ENCODE peak calls at places on chromosome 21, in seven cellular contexts. One of them, this sample, is unnamed.
A peak's percentile ranks its signal among the peaks of the same experiment; 100 is the strongest.

GRCh38 chr21:32602099-32602498 is 10.1 kb downstream of the CFAP298 start:
- DNase-seq in IMR-90: no peak
- DNase-seq in fibroblast of lung: no peak
- DNase-seq in endothelial cell of umbilical vein: no peak
- DNase-seq in kidney: no peak
- DNase-seq in H1: no peak
- DNase-seq in GM23248: no peak
- DNase-seq in this sample: no peak

GRCh38 chr21:44760376-44760775 is 41.2 kb downstream of the UBE2G2 start:
- DNase-seq in GM23248: no peak
- DNase-seq in H1: no peak
- DNase-seq in fibroblast of lung: no peak
- DNase-seq in IMR-90: no peak
- DNase-seq in kidney: no peak
- DNase-seq in endothelial cell of umbilical vein: no peak
- DNase-seq in this sample: no peak

GRCh38 chr21:46674430-46675007 is 39.0 kb downstream of the PRMT2 start:
- DNase-seq in GM23248: no peak
- DNase-seq in IMR-90: no peak
- DNase-seq in fibroblast of lung: no peak
- DNase-seq in endothelial cell of umbilical vein: no peak
- DNase-seq in kidney: no peak
- DNase-seq in H1: no peak
- DNase-seq in this sample: no peak

GRCh38 chr21:32448803-32449594 is 36.5 kb downstream of the EVA1C start:
- DNase-seq in fibroblast of lung: peak; percentile 81
- DNase-seq in H1: no peak
- DNase-seq in GM23248: peak; percentile 29
- DNase-seq in IMR-90: peak; percentile 33
- DNase-seq in endothelial cell of umbilical vein: no peak
- DNase-seq in kidney: no peak
- DNase-seq in this sample: peak; percentile 30

GRCh38 chr21:46217511-46218196 is 10.9 kb downstream of the LSS start:
- DNase-seq in kidney: no peak
- DNase-seq in H1: no peak
- DNase-seq in IMR-90: no peak
- DNase-seq in GM23248: no peak
- DNase-seq in endothelial cell of umbilical vein: no peak
- DNase-seq in fibroblast of lung: no peak
- DNase-seq in this sample: no peak

GRCh38 chr21:45927032-45927431 is 54.5 kb upstream of the COL6A1 start:
- DNase-seq in endothelial cell of umbilical vein: no peak
- DNase-seq in IMR-90: no peak
- DNase-seq in fibroblast of lung: no peak
- DNase-seq in GM23248: no peak
- DNase-seq in kidney: no peak
- DNase-seq in H1: no peak
- DNase-seq in this sample: no peak

GRCh38 chr21:44626262-44626661 is 631 bp upstream of the KRTAP10-9 start:
- DNase-seq in kidney: no peak
- DNase-seq in endothelial cell of umbilical vein: no peak
- DNase-seq in GM23248: no peak
- DNase-seq in IMR-90: no peak
- DNase-seq in fibroblast of lung: no peak
- DNase-seq in H1: no peak
- DNase-seq in this sample: no peak

GRCh38 chr21:32335601-32336575 is 37.2 kb downstream of the MRAP start:
- DNase-seq in kidney: no peak
- DNase-seq in fibroblast of lung: peak; percentile 61
- DNase-seq in IMR-90: peak; percentile 14
- DNase-seq in endothelial cell of umbilical vein: no peak
- DNase-seq in H1: no peak
- DNase-seq in GM23248: peak; percentile 72
- DNase-seq in this sample: no peak

DNA sequence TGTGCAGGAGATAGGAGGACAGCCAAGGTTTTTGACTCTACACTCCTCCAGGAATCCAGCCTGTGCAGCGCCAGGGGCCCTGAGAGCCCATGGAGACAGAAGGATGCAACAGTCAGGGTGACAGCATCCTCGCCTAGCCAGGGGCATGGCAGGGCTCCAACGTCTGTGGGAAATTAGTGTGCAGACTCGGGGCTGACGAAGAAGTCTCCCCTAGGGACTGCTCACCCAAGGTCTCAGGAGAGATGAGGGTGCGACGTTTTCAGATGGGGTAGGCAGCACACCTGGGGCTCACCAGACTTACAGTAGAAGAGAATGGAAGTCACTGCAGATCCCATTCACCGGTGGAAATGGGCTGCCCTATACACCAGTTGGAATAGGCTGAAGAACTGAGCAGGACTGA is 241.7 kb downstream of the SETD4 start:
- DNase-seq in kidney: no peak
- DNase-seq in IMR-90: no peak
- DNase-seq in GM23248: no peak
- DNase-seq in endothelial cell of umbilical vein: no peak
- DNase-seq in H1: no peak
- DNase-seq in fibroblast of lung: no peak
- DNase-seq in this sample: no peak
- H3K4me1 ChIP-seq in kidney: no peaks in the 10 kb centered on the region
- H3K4me1 ChIP-seq in IMR-90: no peaks in the 10 kb centered on the region
- H3K4me1 ChIP-seq in GM23248: no peaks in the 10 kb centered on the region
- H3K4me1 ChIP-seq in endothelial cell of umbilical vein: no peaks in the 10 kb centered on the region
- H3K4me1 ChIP-seq in H1: no peaks in the 10 kb centered on the region
- H3K4me1 ChIP-seq in fibroblast of lung: no peaks in the 10 kb centered on the region
- H3K4me1 ChIP-seq in this sample: no peaks in the 10 kb centered on the region

GRCh38 chr21:16418663-16419062 is 688.9 kb downstream of the USP25 start:
- DNase-seq in endothelial cell of umbilical vein: no peak
- DNase-seq in H1: no peak
- DNase-seq in kidney: no peak
- DNase-seq in GM23248: no peak
- DNase-seq in fibroblast of lung: peak; percentile 18
- DNase-seq in IMR-90: no peak
- DNase-seq in this sample: no peak
- H3K9ac ChIP-seq in endothelial cell of umbilical vein: peak overlapping the region; percentile 94
- H3K9ac ChIP-seq in H1: no peak overlapping the region
- H3K9ac ChIP-seq in kidney: no peak overlapping the region
- H3K9ac ChIP-seq in GM23248: peak overlapping the region; percentile 23
- H3K9ac ChIP-seq in fibroblast of lung: no peak overlapping the region
- H3K9ac ChIP-seq in IMR-90: no peak overlapping the region
- H3K9ac ChIP-seq in this sample: peak overlapping the region; percentile 91

GRCh38 chr21:35170818-35171217 is 121.7 kb upstream of the RUNX1 start:
- DNase-seq in fibroblast of lung: no peak
- DNase-seq in endothelial cell of umbilical vein: no peak
- DNase-seq in GM23248: no peak
- DNase-seq in IMR-90: no peak
- DNase-seq in kidney: no peak
- DNase-seq in H1: no peak
- DNase-seq in this sample: no peak
- H3K36me3 ChIP-seq in fibroblast of lung: no peaks in the 10 kb centered on the region
- H3K36me3 ChIP-seq in endothelial cell of umbilical vein: no peaks in the 10 kb centered on the region
- H3K36me3 ChIP-seq in GM23248: no peaks in the 10 kb centered on the region
- H3K36me3 ChIP-seq in IMR-90: no peaks in the 10 kb centered on the region
- H3K36me3 ChIP-seq in kidney: no peaks in the 10 kb centered on the region
- H3K36me3 ChIP-seq in H1: no peaks in the 10 kb centered on the region
- H3K36me3 ChIP-seq in this sample: no peaks in the 10 kb centered on the region

GRCh38 chr21:35234725-35235124 is 185.6 kb upstream of the RUNX1 start:
- DNase-seq in kidney: no peak
- DNase-seq in GM23248: no peak
- DNase-seq in H1: no peak
- DNase-seq in IMR-90: no peak
- DNase-seq in fibroblast of lung: peak; percentile 79
- DNase-seq in endothelial cell of umbilical vein: no peak
- DNase-seq in this sample: no peak
- H3K4me1 ChIP-seq in kidney: no peaks in the 10 kb centered on the region
- H3K4me1 ChIP-seq in GM23248: peaks cover 15% of the 10 kb centered on the region
- H3K4me1 ChIP-seq in H1: no peaks in the 10 kb centered on the region
- H3K4me1 ChIP-seq in IMR-90: peaks cover 9% of the 10 kb centered on the region
- H3K4me1 ChIP-seq in fibroblast of lung: peaks cover 7% of the 10 kb centered on the region
- H3K4me1 ChIP-seq in endothelial cell of umbilical vein: peaks cover 19% of the 10 kb centered on the region
- H3K4me1 ChIP-seq in this sample: peaks cover 8% of the 10 kb centered on the region

DNA sequence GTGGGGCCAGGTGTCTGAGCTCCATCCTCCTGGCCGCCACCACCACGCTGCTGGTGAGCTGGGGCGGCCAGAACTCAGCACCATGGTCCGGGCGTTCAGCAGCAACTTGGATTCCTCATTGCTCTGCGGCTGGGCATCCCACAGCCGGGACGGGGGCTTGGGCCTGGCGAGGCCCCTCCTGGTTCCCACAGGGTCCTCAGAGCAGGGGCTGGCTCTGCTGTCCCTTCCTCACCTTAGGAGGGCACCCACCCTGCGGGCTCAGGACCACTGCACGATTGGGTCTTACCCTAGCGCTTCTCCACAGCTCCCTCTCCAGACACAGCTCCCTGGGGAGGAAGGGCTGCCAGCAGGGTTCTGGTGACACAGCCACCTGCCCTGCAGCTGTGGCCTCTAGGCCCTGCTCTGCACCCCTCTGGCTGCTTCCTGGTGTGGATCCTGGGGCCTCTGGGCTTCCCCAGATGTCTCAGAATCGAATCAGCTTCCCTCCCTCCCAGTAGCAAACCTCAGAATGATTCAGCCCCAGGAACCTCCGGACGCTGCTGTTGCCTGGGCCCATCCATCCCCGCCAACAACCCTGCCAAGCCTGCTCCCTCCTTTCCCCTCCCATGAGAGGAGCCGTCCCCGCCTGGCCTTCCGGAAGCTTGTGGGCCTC is 25.0 kb downstream of the CRYAA start:
- DNase-seq in fibroblast of lung: peak; percentile 87
- DNase-seq in H1: no peak
- DNase-seq in kidney: peak; percentile 87
- DNase-seq in GM23248: peak; percentile 89
- DNase-seq in endothelial cell of umbilical vein: no peak
- DNase-seq in IMR-90: peak; percentile 89
- DNase-seq in this sample: peak; percentile 53
- H3K9ac ChIP-seq in fibroblast of lung: peak overlapping the region; percentile 37
- H3K9ac ChIP-seq in H1: no peak overlapping the region
- H3K9ac ChIP-seq in kidney: no peak overlapping the region
- H3K9ac ChIP-seq in GM23248: no peak overlapping the region
- H3K9ac ChIP-seq in endothelial cell of umbilical vein: no peak overlapping the region
- H3K9ac ChIP-seq in IMR-90: no peak overlapping the region
- H3K9ac ChIP-seq in this sample: no peak overlapping the region

GRCh38 chr21:31151682-31152081 is 113.4 kb upstream of the KRTAP19-8 start:
- DNase-seq in fibroblast of lung: no peak
- DNase-seq in endothelial cell of umbilical vein: no peak
- DNase-seq in GM23248: no peak
- DNase-seq in H1: no peak
- DNase-seq in IMR-90: no peak
- DNase-seq in kidney: no peak
- DNase-seq in this sample: no peak
- H3K36me3 ChIP-seq in fibroblast of lung: no peaks in the 10 kb centered on the region
- H3K36me3 ChIP-seq in endothelial cell of umbilical vein: no peaks in the 10 kb centered on the region
- H3K36me3 ChIP-seq in GM23248: no peaks in the 10 kb centered on the region
- H3K36me3 ChIP-seq in H1: peaks cover 3% of the 10 kb centered on the region
- H3K36me3 ChIP-seq in IMR-90: no peaks in the 10 kb centered on the region
- H3K36me3 ChIP-seq in kidney: no peaks in the 10 kb centered on the region
- H3K36me3 ChIP-seq in this sample: no peaks in the 10 kb centered on the region

This sample was measured in adipocyte.